ENCODE peak calls at places on chromosomes 4 and X, in nine cellular contexts. One of them, this sample, is unnamed.

GRCh38 chrX:77009691-77010090 is 437.5 kb upstream of the FGF16 start:
- DNase-seq in EL: no peak
- DNase-seq in CD8-positive, alpha-beta memory T cell: no peak
- DNase-seq in D341Med: no peak
- DNase-seq in activated CD8-positive, alpha-beta T cell treated with anti-CD3 and anti-CD28 coated beads, Interleukin-2, amount 10 ng/mL, durations not matched to agents 7 days and 5 days: no peak
- DNase-seq in GM20000: no peak
- DNase-seq in stimulated activated CD4-positive, alpha-beta T cell treated with anti-CD3 and anti-CD28 coated beads, Interleukin-15, amount 100 ng/mL, for 24 hours: no peak
- DNase-seq in fibroblast of pulmonary artery: peak
- DNase-seq in H7: no peak
- DNase-seq in this sample: no peak

GRCh38 chr4:122152699-122153328 is 683 bp downstream of the BLTP1 start:
- DNase-seq in EL: peak
- DNase-seq in CD8-positive, alpha-beta memory T cell: no peak
- DNase-seq in D341Med: peak
- DNase-seq in activated CD8-positive, alpha-beta T cell treated with anti-CD3 and anti-CD28 coated beads, Interleukin-2, amount 10 ng/mL, durations not matched to agents 7 days and 5 days: peak
- DNase-seq in GM20000: peak
- DNase-seq in stimulated activated CD4-positive, alpha-beta T cell treated with anti-CD3 and anti-CD28 coated beads, Interleukin-15, amount 100 ng/mL, for 24 hours: peak
- DNase-seq in fibroblast of pulmonary artery: peak
- DNase-seq in H7: peak
- DNase-seq in this sample: peak

GRCh38 chr4:6890358-6890757 is 19.3 kb upstream of the TBC1D14 start:
- DNase-seq in EL: no peak
- DNase-seq in CD8-positive, alpha-beta memory T cell: no peak
- DNase-seq in D341Med: no peak
- DNase-seq in activated CD8-positive, alpha-beta T cell treated with anti-CD3 and anti-CD28 coated beads, Interleukin-2, amount 10 ng/mL, durations not matched to agents 7 days and 5 days: no peak
- DNase-seq in GM20000: no peak
- DNase-seq in stimulated activated CD4-positive, alpha-beta T cell treated with anti-CD3 and anti-CD28 coated beads, Interleukin-15, amount 100 ng/mL, for 24 hours: no peak
- DNase-seq in fibroblast of pulmonary artery: no peak
- DNase-seq in H7: no peak
- DNase-seq in this sample: no peak

GRCh38 chr4:93646225-93646930 is 182.2 kb upstream of the ATOH1 start:
- DNase-seq in EL: no peak
- DNase-seq in CD8-positive, alpha-beta memory T cell: no peak
- DNase-seq in D341Med: no peak
- DNase-seq in activated CD8-positive, alpha-beta T cell treated with anti-CD3 and anti-CD28 coated beads, Interleukin-2, amount 10 ng/mL, durations not matched to agents 7 days and 5 days: no peak
- DNase-seq in GM20000: no peak
- DNase-seq in stimulated activated CD4-positive, alpha-beta T cell treated with anti-CD3 and anti-CD28 coated beads, Interleukin-15, amount 100 ng/mL, for 24 hours: no peak
- DNase-seq in fibroblast of pulmonary artery: no peak
- DNase-seq in H7: no peak
- DNase-seq in this sample: no peak

GRCh38 chr4:121696641-121697461 is at the start of gene ANXA5:
- DNase-seq in EL: peak
- DNase-seq in CD8-positive, alpha-beta memory T cell: peak
- DNase-seq in D341Med: peak
- DNase-seq in activated CD8-positive, alpha-beta T cell treated with anti-CD3 and anti-CD28 coated beads, Interleukin-2, amount 10 ng/mL, durations not matched to agents 7 days and 5 days: peak
- DNase-seq in GM20000: peak
- DNase-seq in stimulated activated CD4-positive, alpha-beta T cell treated with anti-CD3 and anti-CD28 coated beads, Interleukin-15, amount 100 ng/mL, for 24 hours: peak
- DNase-seq in fibroblast of pulmonary artery: peak
- DNase-seq in H7: peak
- DNase-seq in this sample: peak

GRCh38 chr4:185709802-185710486 is 102.0 kb downstream of the SORBS2 start:
- DNase-seq in EL: peak
- DNase-seq in CD8-positive, alpha-beta memory T cell: no peak
- DNase-seq in D341Med: no peak
- DNase-seq in activated CD8-positive, alpha-beta T cell treated with anti-CD3 and anti-CD28 coated beads, Interleukin-2, amount 10 ng/mL, durations not matched to agents 7 days and 5 days: no peak
- DNase-seq in GM20000: no peak
- DNase-seq in stimulated activated CD4-positive, alpha-beta T cell treated with anti-CD3 and anti-CD28 coated beads, Interleukin-15, amount 100 ng/mL, for 24 hours: no peak
- DNase-seq in fibroblast of pulmonary artery: peak
- DNase-seq in H7: no peak
- DNase-seq in this sample: no peak

GRCh38 chrX:103773445-103773844 is 3.2 kb upstream of the PLP1 start:
- DNase-seq in EL: no peak
- DNase-seq in CD8-positive, alpha-beta memory T cell: no peak
- DNase-seq in D341Med: no peak
- DNase-seq in activated CD8-positive, alpha-beta T cell treated with anti-CD3 and anti-CD28 coated beads, Interleukin-2, amount 10 ng/mL, durations not matched to agents 7 days and 5 days: no peak
- DNase-seq in GM20000: no peak
- DNase-seq in stimulated activated CD4-positive, alpha-beta T cell treated with anti-CD3 and anti-CD28 coated beads, Interleukin-15, amount 100 ng/mL, for 24 hours: no peak
- DNase-seq in fibroblast of pulmonary artery: no peak
- DNase-seq in H7: no peak
- DNase-seq in this sample: no peak

GRCh38 chr4:78222575-78223186 is 165.6 kb downstream of the FRAS1 start:
- DNase-seq in EL: no peak
- DNase-seq in CD8-positive, alpha-beta memory T cell: no peak
- DNase-seq in D341Med: peak
- DNase-seq in activated CD8-positive, alpha-beta T cell treated with anti-CD3 and anti-CD28 coated beads, Interleukin-2, amount 10 ng/mL, durations not matched to agents 7 days and 5 days: no peak
- DNase-seq in GM20000: no peak
- DNase-seq in stimulated activated CD4-positive, alpha-beta T cell treated with anti-CD3 and anti-CD28 coated beads, Interleukin-15, amount 100 ng/mL, for 24 hours: no peak
- DNase-seq in fibroblast of pulmonary artery: no peak
- DNase-seq in H7: no peak
- DNase-seq in this sample: peak

GRCh38 chrX:100649550-100650356 is 5.8 kb downstream of the SRPX2 start:
- DNase-seq in EL: peak
- DNase-seq in CD8-positive, alpha-beta memory T cell: no peak
- DNase-seq in D341Med: peak
- DNase-seq in activated CD8-positive, alpha-beta T cell treated with anti-CD3 and anti-CD28 coated beads, Interleukin-2, amount 10 ng/mL, durations not matched to agents 7 days and 5 days: no peak
- DNase-seq in GM20000: no peak
- DNase-seq in stimulated activated CD4-positive, alpha-beta T cell treated with anti-CD3 and anti-CD28 coated beads, Interleukin-15, amount 100 ng/mL, for 24 hours: no peak
- DNase-seq in fibroblast of pulmonary artery: peak
- DNase-seq in H7: peak
- DNase-seq in this sample: peak

This sample was measured in ELF-1.